ENCODE peak calls at places on chromosomes 12 and 14, in four cellular contexts. P, N, I and J are unnamed samples.

GRCh38 chr12:118645219-118645618 is 268.9 kb downstream of the SUDS3 start:
- DNase-seq in N (no peak), I (no peak), P (no peak), J (no peak)

GRCh38 chr14:96245710-96246534 is 10.1 kb upstream of the BDKRB1 start:
- DNase-seq in I (no peak), N (peak; percentile 73), P (no peak), J (no peak)

GRCh38 chr14:55580401-55581010 is 499 bp downstream of the KTN1 start:
- DNase-seq in I (peak; percentile 53), N (peak; percentile 30), P (no peak), J (peak; percentile 50)

GRCh38 chr14:70189678-70190077 is 927 bp upstream of the SLC8A3 start:
- DNase-seq in N (no peak), I (no peak), P (no peak), J (no peak)

GRCh38 chr12:93221841-93222240 is 155.9 kb upstream of the NUDT4 start:
- DNase-seq in P (no peak), I (no peak), N (no peak), J (no peak)

GRCh38 chr12:116222358-116222757 is 55.1 kb downstream of the MED13L start:
- DNase-seq in P (peak; percentile 75), N (peak; percentile 95), I (no peak), J (no peak)

GRCh38 chr12:78359530-78359929 is 505.0 kb upstream of the SYT1 start:
- DNase-seq in I (no peak), N (peak; percentile 20), P (no peak), J (no peak)

GRCh38 chr14:38992067-38992835 is 110.8 kb downstream of the SEC23A start:
- DNase-seq in N (peak; percentile 37), P (no peak), I (no peak), J (no peak)

GRCh38 chr14:53190938-53191337 is 37.8 kb upstream of the DDHD1 start:
- DNase-seq in N (peak; percentile 29), P (no peak), I (no peak), J (no peak)

GRCh38 chr14:35504260-35504659 is 29.7 kb upstream of the INSM2 start:
- DNase-seq in I (no peak), P (no peak), N (no peak), J (no peak)

GRCh38 chr12:49763006-49763591 is 21.7 kb downstream of the TMBIM6 start:
- DNase-seq in N (peak; percentile 65), P (no peak), I (peak; percentile 74), J (peak; percentile 61)

GRCh38 chr14:20343855-20344205 is 395 bp downstream of the PARP2 start:
- DNase-seq in I (no peak), N (peak; percentile 40), P (no peak), J (no peak)

GRCh38 chr14:102279688-102280348 is 25.1 kb downstream of the MOK start:
- DNase-seq in P (peak; percentile 96), N (peak; percentile 97), I (no peak), J (no peak)

GRCh38 chr12:67705394-67706370 is 57.1 kb downstream of the DYRK2 start:
- DNase-seq in P (no peak), I (no peak), N (peak; percentile 65), J (no peak)

GRCh38 chr12:75838309-75838708 is 193.3 kb downstream of the PHLDA1 start:
- DNase-seq in P (no peak), N (no peak), I (no peak), J (no peak)

GRCh38 chr12:5720405-5721045 is 224.5 kb downstream of the ANO2 start:
- DNase-seq in N (no peak), P (no peak), I (no peak), J (no peak)

GRCh38 chr12:22687677-22688076 is 62.7 kb downstream of the ETNK1 start:
- DNase-seq in N (peak; percentile 62), P (no peak), I (no peak), J (no peak)

GRCh38 chr14:103014466-103015319 is 42.7 kb downstream of the CDC42BPB start:
- DNase-seq in P (no peak), I (no peak), N (peak; percentile 60), J (no peak)

GRCh38 chr14:72686832-72687231 is 207.1 kb downstream of the DPF3 start:
- DNase-seq in N (no peak), I (no peak), P (no peak), J (no peak)

GRCh38 chr14:77014004-77014604 is 14.4 kb downstream of the IRF2BPL start:
- DNase-seq in P (no peak), N (peak; percentile 83), I (no peak), J (no peak)

GRCh38 chr14:81767266-81767987 is 233.8 kb upstream of the SEL1L start:
- DNase-seq in I (no peak), N (no peak), P (no peak), J (no peak)

GRCh38 chr12:65384240-65384639 is 105.8 kb downstream of the MSRB3 start:
- DNase-seq in N (no peak), P (no peak), I (no peak), J (no peak)

GRCh38 chr14:91946313-91947195 is 940 bp downstream of the FBLN5 start:
- DNase-seq in P (no peak), I (no peak), N (peak; percentile 45), J (no peak)

GRCh38 chr14:96038558-96038919 is 623 bp upstream of the C14orf132 start:
- DNase-seq in P (no peak), I (no peak), N (no peak), J (peak; percentile 10)

GRCh38 chr12:115691123-115691522 is 586.4 kb downstream of the MED13L start:
- DNase-seq in N (no peak), I (no peak), P (no peak), J (no peak)

GRCh38 chr12:95790025-95790911 is at the start of gene NTN4:
- DNase-seq in P (no peak), I (peak; percentile 25), N (peak; percentile 40), J (no peak)

GRCh38 chr12:3441435-3441834 is 49.6 kb upstream of the PRMT8 start:
- DNase-seq in N (no peak), P (no peak), I (no peak), J (no peak)

GRCh38 chr12:45745861-45746277 is 16.4 kb downstream of the ARID2 start:
- DNase-seq in I (no peak), P (no peak), N (peak; percentile 53), J (peak; percentile 42)

GRCh38 chr12:106705971-106706370 is 68.5 kb upstream of the RIC8B start:
- DNase-seq in I (no peak), N (no peak), P (no peak), J (no peak)